ENCODE peak calls at places on chromosomes 1 and 21, in six cellular contexts. One of them, this sample, is unnamed.

GRCh38 chr1:219697667-219698066 is 84.8 kb upstream of the ZC3H11B start:
- DNase-seq in mucosa of gallbladder: no peak
- DNase-seq in activated B cell treated with CpG ODN at 0.5 μM for 24 hours: no peak
- DNase-seq in HFF-Myc: no peak
- DNase-seq in stimulated activated CD4-positive, alpha-beta T cell treated with anti-CD3 and anti-CD28 coated beads, Interleukin-1b, Interleukin-23, amount 100 ng/mL, for 4 hours: no peak
- DNase-seq in NCI-H187 treated with DMSO at 0.1 percent for 48 hours: no peak
- DNase-seq in this sample: no peak

GRCh38 chr1:115067460-115067859 is 21.8 kb downstream of the TSPAN2 start:
- DNase-seq in NCI-H187 treated with DMSO at 0.1 percent for 48 hours: no peak
- DNase-seq in HFF-Myc: no peak
- DNase-seq in activated B cell treated with CpG ODN at 0.5 μM for 24 hours: no peak
- DNase-seq in mucosa of gallbladder: no peak
- DNase-seq in stimulated activated CD4-positive, alpha-beta T cell treated with anti-CD3 and anti-CD28 coated beads, Interleukin-1b, Interleukin-23, amount 100 ng/mL, for 4 hours: no peak
- DNase-seq in this sample: no peak

GRCh38 chr1:109266965-109267364 is 16.0 kb downstream of the PSRC1 start:
- DNase-seq in activated B cell treated with CpG ODN at 0.5 μM for 24 hours: no peak
- DNase-seq in stimulated activated CD4-positive, alpha-beta T cell treated with anti-CD3 and anti-CD28 coated beads, Interleukin-1b, Interleukin-23, amount 100 ng/mL, for 4 hours: no peak
- DNase-seq in HFF-Myc: no peak
- DNase-seq in NCI-H187 treated with DMSO at 0.1 percent for 48 hours: no peak
- DNase-seq in mucosa of gallbladder: no peak
- DNase-seq in this sample: no peak

GRCh38 chr1:20349971-20350370 is 59.3 kb downstream of the VWA5B1 start:
- DNase-seq in mucosa of gallbladder: no peak
- DNase-seq in activated B cell treated with CpG ODN at 0.5 μM for 24 hours: no peak
- DNase-seq in NCI-H187 treated with DMSO at 0.1 percent for 48 hours: no peak
- DNase-seq in HFF-Myc: no peak
- DNase-seq in stimulated activated CD4-positive, alpha-beta T cell treated with anti-CD3 and anti-CD28 coated beads, Interleukin-1b, Interleukin-23, amount 100 ng/mL, for 4 hours: no peak
- DNase-seq in this sample: no peak

GRCh38 chr21:41668686-41669532 is 97.9 kb downstream of the RIPK4 start:
- DNase-seq in NCI-H187 treated with DMSO at 0.1 percent for 48 hours: no peak
- DNase-seq in activated B cell treated with CpG ODN at 0.5 μM for 24 hours: no peak
- DNase-seq in mucosa of gallbladder: no peak
- DNase-seq in stimulated activated CD4-positive, alpha-beta T cell treated with anti-CD3 and anti-CD28 coated beads, Interleukin-1b, Interleukin-23, amount 100 ng/mL, for 4 hours: no peak
- DNase-seq in HFF-Myc: no peak
- DNase-seq in this sample: no peak

GRCh38 chr21:33801424-33802405 is 113.9 kb downstream of the ATP5PO start:
- DNase-seq in NCI-H187 treated with DMSO at 0.1 percent for 48 hours: peak
- DNase-seq in mucosa of gallbladder: no peak
- DNase-seq in HFF-Myc: peak
- DNase-seq in activated B cell treated with CpG ODN at 0.5 μM for 24 hours: no peak
- DNase-seq in stimulated activated CD4-positive, alpha-beta T cell treated with anti-CD3 and anti-CD28 coated beads, Interleukin-1b, Interleukin-23, amount 100 ng/mL, for 4 hours: no peak
- DNase-seq in this sample: peak

GRCh38 chr1:53089478-53090226 is 27.6 kb downstream of the PODN start:
- DNase-seq in mucosa of gallbladder: peak
- DNase-seq in HFF-Myc: no peak
- DNase-seq in stimulated activated CD4-positive, alpha-beta T cell treated with anti-CD3 and anti-CD28 coated beads, Interleukin-1b, Interleukin-23, amount 100 ng/mL, for 4 hours: no peak
- DNase-seq in activated B cell treated with CpG ODN at 0.5 μM for 24 hours: no peak
- DNase-seq in NCI-H187 treated with DMSO at 0.1 percent for 48 hours: no peak
- DNase-seq in this sample: no peak

GRCh38 chr1:192807221-192807967 is 1.4 kb upstream of the RGS2 start:
- DNase-seq in NCI-H187 treated with DMSO at 0.1 percent for 48 hours: no peak
- DNase-seq in activated B cell treated with CpG ODN at 0.5 μM for 24 hours: no peak
- DNase-seq in stimulated activated CD4-positive, alpha-beta T cell treated with anti-CD3 and anti-CD28 coated beads, Interleukin-1b, Interleukin-23, amount 100 ng/mL, for 4 hours: no peak
- DNase-seq in mucosa of gallbladder: no peak
- DNase-seq in HFF-Myc: no peak
- DNase-seq in this sample: no peak

GRCh38 chr1:162080472-162081015 is 11.1 kb downstream of the NOS1AP start:
- DNase-seq in HFF-Myc: no peak
- DNase-seq in mucosa of gallbladder: no peak
- DNase-seq in NCI-H187 treated with DMSO at 0.1 percent for 48 hours: no peak
- DNase-seq in activated B cell treated with CpG ODN at 0.5 μM for 24 hours: no peak
- DNase-seq in stimulated activated CD4-positive, alpha-beta T cell treated with anti-CD3 and anti-CD28 coated beads, Interleukin-1b, Interleukin-23, amount 100 ng/mL, for 4 hours: no peak
- DNase-seq in this sample: no peak

GRCh38 chr1:160781129-160781808 is 14.7 kb upstream of the LY9 start:
- DNase-seq in NCI-H187 treated with DMSO at 0.1 percent for 48 hours: no peak
- DNase-seq in mucosa of gallbladder: peak
- DNase-seq in activated B cell treated with CpG ODN at 0.5 μM for 24 hours: no peak
- DNase-seq in stimulated activated CD4-positive, alpha-beta T cell treated with anti-CD3 and anti-CD28 coated beads, Interleukin-1b, Interleukin-23, amount 100 ng/mL, for 4 hours: no peak
- DNase-seq in HFF-Myc: no peak
- DNase-seq in this sample: no peak

GRCh38 chr1:108117908-108118902 is 81.9 kb downstream of the SLC25A24 start:
- DNase-seq in NCI-H187 treated with DMSO at 0.1 percent for 48 hours: no peak
- DNase-seq in stimulated activated CD4-positive, alpha-beta T cell treated with anti-CD3 and anti-CD28 coated beads, Interleukin-1b, Interleukin-23, amount 100 ng/mL, for 4 hours: no peak
- DNase-seq in mucosa of gallbladder: no peak
- DNase-seq in activated B cell treated with CpG ODN at 0.5 μM for 24 hours: no peak
- DNase-seq in HFF-Myc: peak
- DNase-seq in this sample: no peak

GRCh38 chr21:43832648-43833047 is 32.4 kb upstream of the AGPAT3 start:
- DNase-seq in stimulated activated CD4-positive, alpha-beta T cell treated with anti-CD3 and anti-CD28 coated beads, Interleukin-1b, Interleukin-23, amount 100 ng/mL, for 4 hours: no peak
- DNase-seq in mucosa of gallbladder: no peak
- DNase-seq in NCI-H187 treated with DMSO at 0.1 percent for 48 hours: no peak
- DNase-seq in activated B cell treated with CpG ODN at 0.5 μM for 24 hours: no peak
- DNase-seq in HFF-Myc: no peak
- DNase-seq in this sample: no peak

GRCh38 chr1:234999513-234999940 is 129.1 kb downstream of the TOMM20 start:
- DNase-seq in mucosa of gallbladder: no peak
- DNase-seq in stimulated activated CD4-positive, alpha-beta T cell treated with anti-CD3 and anti-CD28 coated beads, Interleukin-1b, Interleukin-23, amount 100 ng/mL, for 4 hours: no peak
- DNase-seq in NCI-H187 treated with DMSO at 0.1 percent for 48 hours: no peak
- DNase-seq in activated B cell treated with CpG ODN at 0.5 μM for 24 hours: peak
- DNase-seq in HFF-Myc: no peak
- DNase-seq in this sample: no peak

GRCh38 chr1:163171826-163172225 is 30.9 kb downstream of the RGS5 start:
- DNase-seq in NCI-H187 treated with DMSO at 0.1 percent for 48 hours: no peak
- DNase-seq in activated B cell treated with CpG ODN at 0.5 μM for 24 hours: no peak
- DNase-seq in HFF-Myc: no peak
- DNase-seq in stimulated activated CD4-positive, alpha-beta T cell treated with anti-CD3 and anti-CD28 coated beads, Interleukin-1b, Interleukin-23, amount 100 ng/mL, for 4 hours: no peak
- DNase-seq in mucosa of gallbladder: no peak
- DNase-seq in this sample: no peak

GRCh38 chr1:12600880-12601633 is 17.0 kb downstream of the DHRS3 start:
- DNase-seq in mucosa of gallbladder: peak
- DNase-seq in NCI-H187 treated with DMSO at 0.1 percent for 48 hours: no peak
- DNase-seq in HFF-Myc: no peak
- DNase-seq in activated B cell treated with CpG ODN at 0.5 μM for 24 hours: no peak
- DNase-seq in stimulated activated CD4-positive, alpha-beta T cell treated with anti-CD3 and anti-CD28 coated beads, Interleukin-1b, Interleukin-23, amount 100 ng/mL, for 4 hours: peak
- DNase-seq in this sample: no peak

GRCh38 chr1:117671781-117672501 is 66.1 kb downstream of the TENT5C start:
- DNase-seq in stimulated activated CD4-positive, alpha-beta T cell treated with anti-CD3 and anti-CD28 coated beads, Interleukin-1b, Interleukin-23, amount 100 ng/mL, for 4 hours: no peak
- DNase-seq in HFF-Myc: no peak
- DNase-seq in mucosa of gallbladder: peak
- DNase-seq in activated B cell treated with CpG ODN at 0.5 μM for 24 hours: no peak
- DNase-seq in NCI-H187 treated with DMSO at 0.1 percent for 48 hours: no peak
- DNase-seq in this sample: no peak

GRCh38 chr21:39014751-39015150 is 168.5 kb downstream of the PSMG1 start:
- DNase-seq in HFF-Myc: peak
- DNase-seq in stimulated activated CD4-positive, alpha-beta T cell treated with anti-CD3 and anti-CD28 coated beads, Interleukin-1b, Interleukin-23, amount 100 ng/mL, for 4 hours: no peak
- DNase-seq in NCI-H187 treated with DMSO at 0.1 percent for 48 hours: no peak
- DNase-seq in mucosa of gallbladder: no peak
- DNase-seq in activated B cell treated with CpG ODN at 0.5 μM for 24 hours: no peak
- DNase-seq in this sample: no peak

GRCh38 chr1:31095298-31095981 is 29.9 kb upstream of the PUM1 start:
- DNase-seq in activated B cell treated with CpG ODN at 0.5 μM for 24 hours: no peak
- DNase-seq in mucosa of gallbladder: no peak
- DNase-seq in HFF-Myc: peak
- DNase-seq in stimulated activated CD4-positive, alpha-beta T cell treated with anti-CD3 and anti-CD28 coated beads, Interleukin-1b, Interleukin-23, amount 100 ng/mL, for 4 hours: no peak
- DNase-seq in NCI-H187 treated with DMSO at 0.1 percent for 48 hours: no peak
- DNase-seq in this sample: no peak

GRCh38 chr1:183877321-183877720 is 72.4 kb downstream of the RGL1 start:
- DNase-seq in HFF-Myc: no peak
- DNase-seq in NCI-H187 treated with DMSO at 0.1 percent for 48 hours: no peak
- DNase-seq in activated B cell treated with CpG ODN at 0.5 μM for 24 hours: no peak
- DNase-seq in mucosa of gallbladder: peak
- DNase-seq in stimulated activated CD4-positive, alpha-beta T cell treated with anti-CD3 and anti-CD28 coated beads, Interleukin-1b, Interleukin-23, amount 100 ng/mL, for 4 hours: no peak
- DNase-seq in this sample: no peak

GRCh38 chr1:3712573-3713535 is 39.4 kb upstream of the CCDC27 start:
- DNase-seq in NCI-H187 treated with DMSO at 0.1 percent for 48 hours: no peak
- DNase-seq in activated B cell treated with CpG ODN at 0.5 μM for 24 hours: no peak
- DNase-seq in mucosa of gallbladder: no peak
- DNase-seq in HFF-Myc: no peak
- DNase-seq in stimulated activated CD4-positive, alpha-beta T cell treated with anti-CD3 and anti-CD28 coated beads, Interleukin-1b, Interleukin-23, amount 100 ng/mL, for 4 hours: no peak
- DNase-seq in this sample: no peak

GRCh38 chr1:64624859-64625258 is 120.0 kb upstream of the RAVER2 start:
- DNase-seq in NCI-H187 treated with DMSO at 0.1 percent for 48 hours: no peak
- DNase-seq in HFF-Myc: no peak
- DNase-seq in stimulated activated CD4-positive, alpha-beta T cell treated with anti-CD3 and anti-CD28 coated beads, Interleukin-1b, Interleukin-23, amount 100 ng/mL, for 4 hours: no peak
- DNase-seq in mucosa of gallbladder: no peak
- DNase-seq in activated B cell treated with CpG ODN at 0.5 μM for 24 hours: no peak
- DNase-seq in this sample: no peak

GRCh38 chr1:193786041-193786440 is 599.6 kb upstream of the B3GALT2 start:
- DNase-seq in mucosa of gallbladder: no peak
- DNase-seq in HFF-Myc: no peak
- DNase-seq in NCI-H187 treated with DMSO at 0.1 percent for 48 hours: no peak
- DNase-seq in activated B cell treated with CpG ODN at 0.5 μM for 24 hours: no peak
- DNase-seq in stimulated activated CD4-positive, alpha-beta T cell treated with anti-CD3 and anti-CD28 coated beads, Interleukin-1b, Interleukin-23, amount 100 ng/mL, for 4 hours: no peak
- DNase-seq in this sample: no peak

GRCh38 chr21:46411691-46412090 is 47.0 kb upstream of the DIP2A start:
- DNase-seq in NCI-H187 treated with DMSO at 0.1 percent for 48 hours: no peak
- DNase-seq in stimulated activated CD4-positive, alpha-beta T cell treated with anti-CD3 and anti-CD28 coated beads, Interleukin-1b, Interleukin-23, amount 100 ng/mL, for 4 hours: no peak
- DNase-seq in mucosa of gallbladder: no peak
- DNase-seq in activated B cell treated with CpG ODN at 0.5 μM for 24 hours: no peak
- DNase-seq in HFF-Myc: no peak
- DNase-seq in this sample: no peak

GRCh38 chr1:19033926-19034680 is 77.6 kb upstream of the IFFO2 start:
- DNase-seq in NCI-H187 treated with DMSO at 0.1 percent for 48 hours: no peak
- DNase-seq in stimulated activated CD4-positive, alpha-beta T cell treated with anti-CD3 and anti-CD28 coated beads, Interleukin-1b, Interleukin-23, amount 100 ng/mL, for 4 hours: no peak
- DNase-seq in mucosa of gallbladder: no peak
- DNase-seq in activated B cell treated with CpG ODN at 0.5 μM for 24 hours: no peak
- DNase-seq in HFF-Myc: no peak
- DNase-seq in this sample: no peak

GRCh38 chr1:51920130-51920529 is 41.6 kb upstream of the NRDC start:
- DNase-seq in HFF-Myc: no peak
- DNase-seq in NCI-H187 treated with DMSO at 0.1 percent for 48 hours: no peak
- DNase-seq in activated B cell treated with CpG ODN at 0.5 μM for 24 hours: no peak
- DNase-seq in stimulated activated CD4-positive, alpha-beta T cell treated with anti-CD3 and anti-CD28 coated beads, Interleukin-1b, Interleukin-23, amount 100 ng/mL, for 4 hours: no peak
- DNase-seq in mucosa of gallbladder: no peak
- DNase-seq in this sample: no peak

GRCh38 chr1:211323156-211324063 is 3.2 kb upstream of the TRAF5 start:
- DNase-seq in mucosa of gallbladder: peak
- DNase-seq in HFF-Myc: no peak
- DNase-seq in activated B cell treated with CpG ODN at 0.5 μM for 24 hours: no peak
- DNase-seq in NCI-H187 treated with DMSO at 0.1 percent for 48 hours: no peak
- DNase-seq in stimulated activated CD4-positive, alpha-beta T cell treated with anti-CD3 and anti-CD28 coated beads, Interleukin-1b, Interleukin-23, amount 100 ng/mL, for 4 hours: no peak
- DNase-seq in this sample: no peak